ENCODE peak calls at places on chromosomes 11 and 22, in six cellular contexts. I, B, A, X, J and H are unnamed samples.
A peak's percentile ranks its signal among the peaks of the same experiment; 100 is the strongest.

GRCh38 chr22:23151827-23152226 is 6.5 kb downstream of the RAB36 start:
- DNase-seq in A (no peak), B (no peak), I (no peak), X (no peak), J (no peak), H (no peak)

GRCh38 chr11:60170566-60170965 is 12.3 kb downstream of the MS4A6A start:
- DNase-seq in I (no peak), J (no peak), X (no peak), A (no peak), B (no peak), H (no peak)

GRCh38 chr11:2399488-2400068 is 972 bp upstream of the TSSC4 start:
- DNase-seq in I (peak; percentile 46), B (no peak), A (peak; percentile 58), X (peak; percentile 19), J (peak; percentile 12), H (no peak)

GRCh38 chr11:95147364-95147905 is 57.8 kb downstream of the ENDOD1 start:
- DNase-seq in J (no peak), A (peak; percentile 94), I (no peak), X (peak; percentile 87), B (no peak), H (no peak)

GRCh38 chr11:119861160-119861559 is 132.2 kb upstream of the NECTIN1 start:
- DNase-seq in I (no peak), B (no peak), J (no peak), A (no peak), X (peak; percentile 43), H (no peak)

GRCh38 chr11:60871378-60872061 is 4.2 kb downstream of the ZP1 start:
- DNase-seq in B (no peak), J (no peak), X (peak; percentile 44), A (peak; percentile 77), I (no peak), H (no peak)

GRCh38 chr11:40514124-40514523 is 945.3 kb downstream of the LRRC4C start:
- DNase-seq in B (no peak), J (no peak), A (peak; percentile 1), I (no peak), X (peak; percentile 79), H (no peak)

GRCh38 chr11:67351275-67352005 is 1.9 kb downstream of the POLD4 start:
- DNase-seq in X (peak; percentile 80), J (peak; percentile 57), B (peak; percentile 82), I (peak; percentile 90), A (peak; percentile 86), H (no peak)

GRCh38 chr22:32606181-32606580 is 131.6 kb downstream of the FBXO7 start:
- DNase-seq in A (no peak), I (no peak), J (no peak), X (no peak), B (no peak), H (no peak)

GRCh38 chr11:82846037-82846383 is 54.2 kb downstream of the PRCP start:
- DNase-seq in I (no peak), B (no peak), J (no peak), X (no peak), A (no peak), H (no peak)

GRCh38 chr22:43616645-43617044 is 195.5 kb downstream of the EFCAB6 start:
- DNase-seq in I (no peak), X (peak; percentile 13), J (no peak), B (no peak), A (no peak), H (no peak)

GRCh38 chr11:21572210-21572609 is 620.7 kb upstream of the ANO5 start:
- DNase-seq in X (no peak), I (no peak), J (no peak), A (no peak), B (no peak), H (no peak)

GRCh38 chr22:44336962-44337657 is 24.4 kb upstream of the SHISAL1 start:
- DNase-seq in I (peak; percentile 38), B (no peak), A (no peak), J (no peak), X (no peak), H (no peak)

GRCh38 chr11:131914299-131914902 is 544.0 kb downstream of the NTM start:
- DNase-seq in J (no peak), B (peak; percentile 37), I (no peak), A (peak; percentile 66), X (no peak), H (no peak)
- TF ChIP-seq CTCF in J (no peak), B (no peak), I (peak; percentile 28), A (peak; percentile 63), X (no peak), H (no peak)

DNA sequence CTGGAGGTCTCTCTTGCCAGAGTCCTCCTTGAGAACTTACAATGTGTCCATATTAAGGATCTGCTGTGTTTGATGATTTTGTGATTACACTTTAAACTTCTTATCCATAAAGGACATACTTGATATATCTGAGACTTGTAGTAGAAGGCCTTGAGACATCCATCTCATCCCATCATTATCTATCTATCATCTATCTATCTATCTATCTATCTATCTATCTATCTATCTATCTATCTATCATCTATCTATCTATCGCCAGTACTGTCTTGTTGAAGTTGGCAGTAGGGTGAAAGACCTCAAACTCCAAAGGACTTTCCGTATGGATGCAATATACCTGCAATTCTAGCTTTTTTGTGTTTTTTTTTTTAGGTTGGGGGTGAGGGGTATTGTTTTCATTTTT is 2.5 kb upstream of the EHF start:
- DNase-seq in I (no peak), A (no peak), X (no peak), B (no peak), J (no peak), H (no peak)
- TF ChIP-seq CTCF in I (no peak), A (no peak), X (no peak), B (no peak), J (no peak), H (no peak)

GRCh38 chr11:75350743-75351540 is 519 bp downstream of the ARRB1 start:
- DNase-seq in I (peak; percentile 74), J (peak; percentile 21), X (no peak), A (no peak), B (no peak), H (no peak)
- TF ChIP-seq CTCF in I (peak; percentile 22), J (no peak), X (no peak), A (no peak), B (no peak), H (no peak)

GRCh38 chr11:9380773-9381172 is 3.7 kb upstream of the IPO7 start:
- DNase-seq in A (no peak), B (no peak), I (peak; percentile 21), X (no peak), J (no peak), H (no peak)

GRCh38 chr11:9386086-9386485 is 1.6 kb downstream of the IPO7 start:
- DNase-seq in X (no peak), J (no peak), A (no peak), I (no peak), B (no peak), H (no peak)

GRCh38 chr11:9385288-9385902 is 943 bp downstream of the IPO7 start:
- DNase-seq in B (peak; percentile 42), J (no peak), I (no peak), A (no peak), X (no peak), H (no peak)

GRCh38 chr11:9386901-9387300 is 2.4 kb downstream of the IPO7 start:
- DNase-seq in B (no peak), X (no peak), A (no peak), I (no peak), J (no peak), H (no peak)

DNA sequence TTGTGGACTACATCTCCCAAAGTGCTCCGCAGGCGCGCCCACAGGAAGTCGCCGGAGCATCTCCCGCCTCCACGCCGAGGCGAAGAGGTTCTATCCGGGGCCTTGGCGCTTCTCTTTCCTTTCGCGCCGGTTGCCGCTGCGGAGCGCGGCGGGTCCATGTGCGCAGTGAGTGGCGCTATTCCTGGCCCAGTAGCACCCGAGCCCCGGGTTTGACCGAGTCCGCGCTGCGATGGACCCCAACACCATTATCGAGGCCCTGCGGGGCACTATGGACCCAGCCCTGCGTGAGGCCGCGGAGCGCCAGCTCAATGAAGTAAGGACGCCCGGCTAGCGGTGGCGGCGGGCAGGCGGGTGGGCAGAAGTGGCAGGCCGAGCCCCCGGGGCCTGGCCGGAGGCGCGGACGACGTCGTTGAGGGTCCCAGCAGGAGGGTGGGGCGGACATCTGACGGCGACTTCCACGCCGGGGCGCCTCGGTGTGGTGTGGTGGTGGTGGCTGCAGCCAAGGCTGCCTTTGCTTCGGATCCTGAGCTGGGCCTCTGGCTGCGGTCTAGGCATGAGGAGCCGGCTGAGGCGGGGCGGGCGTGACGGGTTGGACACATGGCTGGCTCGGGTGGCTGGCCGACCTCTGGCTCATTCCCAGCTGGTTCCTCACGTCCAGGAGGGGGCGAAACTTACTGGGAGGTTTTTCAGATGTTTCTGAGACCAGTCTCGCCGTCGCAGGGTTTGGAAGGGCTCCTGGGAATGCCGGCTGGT is at the start of gene IPO7:
- DNase-seq in J (peak; percentile 79), A (peak; percentile 95), X (peak; percentile 92), I (peak; percentile 96), B (peak; percentile 95), H (peak; percentile 70)
- TF ChIP-seq CTCF in J (no peak), A (peak; percentile 53), X (peak; percentile 32), I (no peak), B (no peak), H (no peak)

GRCh38 chr11:16430674-16431073 is 74.3 kb upstream of the SOX6 start:
- DNase-seq in J (no peak), X (no peak), B (no peak), A (no peak), I (no peak), H (no peak)
- TF ChIP-seq CTCF in J (no peak), X (no peak), B (no peak), A (no peak), I (no peak), H (no peak)

GRCh38 chr11:131349368-131350086 is 20.9 kb upstream of the NTM start:
- DNase-seq in A (no peak), I (peak; percentile 21), B (no peak), X (no peak), J (no peak), H (no peak)
- TF ChIP-seq CTCF in A (no peak), I (peak; percentile 45), B (no peak), X (no peak), J (no peak), H (no peak)

GRCh38 chr11:75143420-75143731 is 7.5 kb upstream of the SLCO2B1 start:
- DNase-seq in A (no peak), X (no peak), I (no peak), B (no peak), J (no peak), H (no peak)

GRCh38 chr11:75145972-75146519 is 4.9 kb upstream of the SLCO2B1 start:
- DNase-seq in A (no peak), X (no peak), B (no peak), J (no peak), I (no peak), H (no peak)

GRCh38 chr11:75142714-75143419 is 8.0 kb upstream of the SLCO2B1 start:
- DNase-seq in B (peak; percentile 65), I (peak; percentile 54), A (peak; percentile 97), J (peak; percentile 75), X (peak; percentile 90), H (no peak)

GRCh38 chr11:75145196-75145971 is 5.5 kb upstream of the SLCO2B1 start:
- DNase-seq in A (no peak), J (no peak), B (no peak), I (no peak), X (no peak), H (no peak)

GRCh38 chr11:75144716-75145014 is 6.2 kb upstream of the SLCO2B1 start:
- DNase-seq in B (no peak), I (no peak), X (no peak), A (no peak), J (no peak), H (no peak)
- TF ChIP-seq CTCF in B (no peak), I (no peak), X (no peak), A (no peak), J (no peak), H (no peak)

GRCh38 chr22:19477321-19478085 is 1.5 kb downstream of the UFD1 start:
- DNase-seq in J (no peak), I (no peak), B (no peak), X (peak; percentile 14), A (peak; percentile 41), H (no peak)
- TF ChIP-seq CTCF in J (peak; percentile 39), I (no peak), B (peak; percentile 26), X (peak; percentile 23), A (peak; percentile 34), H (no peak)